ENCODE peak calls at places on chromosomes 16 and 17, in six cellular contexts. One of them, this sample, is unnamed.

GRCh38 chr17:62666061-62666800 is 38.8 kb downstream of the MRC2 start:
- DNase-seq in neural progenitor cell: no peak
- DNase-seq in stomach: no peak
- DNase-seq in astrocyte: no peak
- DNase-seq in AG04450: no peak
- DNase-seq in ovary: peak; percentile 15
- DNase-seq in this sample: no peak

GRCh38 chr17:49841548-49841947 is 6.3 kb downstream of the TAC4 start:
- DNase-seq in neural progenitor cell: no peak
- DNase-seq in ovary: no peak
- DNase-seq in stomach: no peak
- DNase-seq in AG04450: no peak
- DNase-seq in astrocyte: no peak
- DNase-seq in this sample: no peak

GRCh38 chr16:9050102-9050830 is 41.2 kb upstream of the HAPSTR1 start:
- DNase-seq in astrocyte: no peak
- DNase-seq in neural progenitor cell: peak; percentile 61
- DNase-seq in ovary: no peak
- DNase-seq in stomach: no peak
- DNase-seq in AG04450: no peak
- DNase-seq in this sample: no peak

GRCh38 chr17:6713130-6713917 is at the start of gene SLC13A5:
- DNase-seq in neural progenitor cell: peak; percentile 93
- DNase-seq in astrocyte: no peak
- DNase-seq in AG04450: no peak
- DNase-seq in ovary: peak; percentile 54
- DNase-seq in stomach: no peak
- DNase-seq in this sample: no peak

GRCh38 chr17:7254511-7254910 is 2.5 kb downstream of the ELP5 start:
- DNase-seq in AG04450: no peak
- DNase-seq in astrocyte: no peak
- DNase-seq in neural progenitor cell: no peak
- DNase-seq in ovary: no peak
- DNase-seq in stomach: no peak
- DNase-seq in this sample: no peak

GRCh38 chr16:71726491-71727319 is 2.2 kb upstream of the PHLPP2 start:
- DNase-seq in neural progenitor cell: no peak
- DNase-seq in AG04450: no peak
- DNase-seq in ovary: no peak
- DNase-seq in astrocyte: no peak
- DNase-seq in stomach: no peak
- DNase-seq in this sample: no peak

GRCh38 chr16:13168091-13168572 is 266.7 kb downstream of the SHISA9 start:
- DNase-seq in neural progenitor cell: peak; percentile 55
- DNase-seq in ovary: no peak
- DNase-seq in astrocyte: no peak
- DNase-seq in stomach: no peak
- DNase-seq in AG04450: no peak
- DNase-seq in this sample: no peak

GRCh38 chr17:39782980-39783379 is 45.2 kb downstream of the GRB7 start:
- DNase-seq in astrocyte: no peak
- DNase-seq in ovary: no peak
- DNase-seq in AG04450: no peak
- DNase-seq in neural progenitor cell: no peak
- DNase-seq in stomach: no peak
- DNase-seq in this sample: no peak

GRCh38 chr17:78019367-78019975 is 61.0 kb downstream of the TNRC6C start:
- DNase-seq in AG04450: no peak
- DNase-seq in ovary: no peak
- DNase-seq in stomach: no peak
- DNase-seq in neural progenitor cell: no peak
- DNase-seq in astrocyte: peak; percentile 25
- DNase-seq in this sample: no peak

GRCh38 chr16:81190667-81191066 is 47.8 kb upstream of the BCO1 start:
- DNase-seq in stomach: no peak
- DNase-seq in astrocyte: no peak
- DNase-seq in neural progenitor cell: no peak
- DNase-seq in AG04450: peak; percentile 10
- DNase-seq in ovary: no peak
- DNase-seq in this sample: peak; percentile 52

GRCh38 chr16:11249233-11250061 is 6.6 kb downstream of the SOCS1 start:
- DNase-seq in neural progenitor cell: no peak
- DNase-seq in stomach: no peak
- DNase-seq in astrocyte: no peak
- DNase-seq in AG04450: no peak
- DNase-seq in ovary: no peak
- DNase-seq in this sample: no peak

GRCh38 chr16:85104147-85104546 is 8.1 kb downstream of the CIBAR2 start:
- DNase-seq in astrocyte: no peak
- DNase-seq in AG04450: no peak
- DNase-seq in stomach: no peak
- DNase-seq in neural progenitor cell: peak; percentile 60
- DNase-seq in ovary: no peak
- DNase-seq in this sample: no peak

GRCh38 chr16:11794991-11795886 is 1.8 kb downstream of the ZC3H7A start:
- DNase-seq in ovary: no peak
- DNase-seq in neural progenitor cell: no peak
- DNase-seq in stomach: no peak
- DNase-seq in AG04450: no peak
- DNase-seq in astrocyte: no peak
- DNase-seq in this sample: no peak

GRCh38 chr16:89973235-89973634 is 24.7 kb downstream of the DEF8 start:
- DNase-seq in AG04450: no peak
- DNase-seq in neural progenitor cell: no peak
- DNase-seq in stomach: no peak
- DNase-seq in astrocyte: no peak
- DNase-seq in ovary: no peak
- DNase-seq in this sample: no peak

GRCh38 chr16:633336-634050 is 2.6 kb downstream of the METTL26 start:
- DNase-seq in astrocyte: no peak
- DNase-seq in AG04450: no peak
- DNase-seq in neural progenitor cell: no peak
- DNase-seq in ovary: peak; percentile 48
- DNase-seq in stomach: no peak
- DNase-seq in this sample: no peak

GRCh38 chr17:2023692-2024571 is 1.2 kb downstream of the RTN4RL1 start:
- DNase-seq in stomach: no peak
- DNase-seq in AG04450: no peak
- DNase-seq in neural progenitor cell: peak; percentile 99
- DNase-seq in astrocyte: no peak
- DNase-seq in ovary: peak; percentile 56
- DNase-seq in this sample: no peak

GRCh38 chr17:44941712-44942331 is 5.8 kb downstream of the KIF18B start:
- DNase-seq in stomach: no peak
- DNase-seq in neural progenitor cell: no peak
- DNase-seq in AG04450: no peak
- DNase-seq in astrocyte: no peak
- DNase-seq in ovary: no peak
- DNase-seq in this sample: no peak

GRCh38 chr16:86926695-86927094 is 348.3 kb downstream of the FOXL1 start:
- DNase-seq in neural progenitor cell: no peak
- DNase-seq in astrocyte: no peak
- DNase-seq in ovary: no peak
- DNase-seq in stomach: no peak
- DNase-seq in AG04450: no peak
- DNase-seq in this sample: no peak

GRCh38 chr17:7328840-7329359 is at the start of gene NEURL4:
- DNase-seq in astrocyte: no peak
- DNase-seq in neural progenitor cell: no peak
- DNase-seq in AG04450: no peak
- DNase-seq in ovary: no peak
- DNase-seq in stomach: no peak
- DNase-seq in this sample: peak; percentile 20

GRCh38 chr16:86300746-86301480 is 209.4 kb upstream of the FOXF1 start:
- DNase-seq in ovary: no peak
- DNase-seq in stomach: no peak
- DNase-seq in neural progenitor cell: peak; percentile 69
- DNase-seq in AG04450: no peak
- DNase-seq in astrocyte: peak; percentile 18
- DNase-seq in this sample: no peak

GRCh38 chr16:56558024-56558747 is 6.7 kb upstream of the MT4 start:
- DNase-seq in astrocyte: peak; percentile 67
- DNase-seq in ovary: peak; percentile 27
- DNase-seq in AG04450: peak; percentile 8
- DNase-seq in neural progenitor cell: no peak
- DNase-seq in stomach: no peak
- DNase-seq in this sample: peak; percentile 36

GRCh38 chr16:64590516-64590915 is 531.3 kb downstream of the CDH11 start:
- DNase-seq in astrocyte: peak; percentile 62
- DNase-seq in neural progenitor cell: no peak
- DNase-seq in ovary: no peak
- DNase-seq in stomach: no peak
- DNase-seq in AG04450: no peak
- DNase-seq in this sample: peak; percentile 51

GRCh38 chr17:7421186-7421585 is 1.1 kb downstream of the SPEM1 start:
- DNase-seq in stomach: no peak
- DNase-seq in neural progenitor cell: no peak
- DNase-seq in astrocyte: no peak
- DNase-seq in ovary: no peak
- DNase-seq in AG04450: no peak
- DNase-seq in this sample: no peak

GRCh38 chr17:15019158-15019557 is 246.0 kb downstream of the PMP22 start:
- DNase-seq in AG04450: no peak
- DNase-seq in neural progenitor cell: no peak
- DNase-seq in astrocyte: no peak
- DNase-seq in ovary: no peak
- DNase-seq in stomach: no peak
- DNase-seq in this sample: no peak

GRCh38 chr16:50634090-50634489 is 47.0 kb downstream of the SNX20 start:
- DNase-seq in ovary: no peak
- DNase-seq in stomach: no peak
- DNase-seq in neural progenitor cell: no peak
- DNase-seq in astrocyte: no peak
- DNase-seq in AG04450: no peak
- DNase-seq in this sample: no peak

GRCh38 chr17:32161506-32162365 is 19.4 kb downstream of the RHOT1 start:
- DNase-seq in AG04450: peak; percentile 58
- DNase-seq in neural progenitor cell: no peak
- DNase-seq in ovary: no peak
- DNase-seq in stomach: no peak
- DNase-seq in astrocyte: peak; percentile 92
- DNase-seq in this sample: peak; percentile 93

GRCh38 chr16:12757546-12757945 is 46.1 kb downstream of the CPPED1 start:
- DNase-seq in neural progenitor cell: no peak
- DNase-seq in astrocyte: no peak
- DNase-seq in ovary: no peak
- DNase-seq in stomach: no peak
- DNase-seq in AG04450: no peak
- DNase-seq in this sample: no peak

GRCh38 chr16:11030990-11031510 is 86.7 kb downstream of the CLEC16A start:
- DNase-seq in AG04450: no peak
- DNase-seq in ovary: no peak
- DNase-seq in astrocyte: no peak
- DNase-seq in stomach: no peak
- DNase-seq in neural progenitor cell: no peak
- DNase-seq in this sample: no peak

GRCh38 chr17:75263051-75263450 is 1.4 kb downstream of the MRPS7 start:
- DNase-seq in stomach: no peak
- DNase-seq in ovary: no peak
- DNase-seq in AG04450: no peak
- DNase-seq in neural progenitor cell: no peak
- DNase-seq in astrocyte: no peak
- DNase-seq in this sample: no peak
- H3K27ac ChIP-seq in stomach: no peak overlapping the region
- H3K27ac ChIP-seq in ovary: no peak overlapping the region
- H3K27ac ChIP-seq in AG04450: no peak overlapping the region
- H3K27ac ChIP-seq in neural progenitor cell: no peak overlapping the region
- H3K27ac ChIP-seq in astrocyte: no peak overlapping the region
- H3K27ac ChIP-seq in this sample: no peak overlapping the region

DNA sequence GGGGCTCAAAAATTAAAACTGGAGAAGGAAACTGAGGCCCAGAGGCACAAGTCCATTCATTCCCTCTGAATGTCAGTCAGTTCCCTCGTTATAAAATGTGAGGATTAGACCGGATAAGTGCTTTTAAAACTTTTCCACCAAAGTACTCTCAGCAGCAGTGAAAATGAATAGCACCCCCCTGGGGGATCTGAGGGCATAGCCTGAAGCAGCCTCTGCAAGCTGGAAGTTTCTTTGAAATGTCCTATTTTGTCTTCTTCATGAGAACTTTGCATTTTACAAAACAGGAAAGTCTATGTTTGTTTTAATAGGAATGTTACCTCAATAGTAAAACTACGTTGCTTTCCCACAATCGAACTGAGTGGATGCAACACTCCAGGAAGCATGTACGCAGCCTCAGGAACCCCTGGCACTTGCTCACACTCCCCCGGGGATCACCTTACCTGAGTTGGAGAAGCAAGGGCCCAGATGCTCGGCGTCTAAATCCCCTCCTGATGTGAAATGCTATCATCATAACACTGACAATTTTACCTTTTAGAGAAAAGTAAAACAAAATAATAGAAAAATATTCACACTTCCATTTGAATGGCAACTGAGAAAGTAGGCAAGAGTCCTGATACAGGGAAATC is 272.9 kb downstream of the CEP112 start:
- DNase-seq in neural progenitor cell: peak; percentile 52
- DNase-seq in AG04450: no peak
- DNase-seq in ovary: no peak
- DNase-seq in stomach: no peak
- DNase-seq in astrocyte: no peak
- DNase-seq in this sample: no peak
- TF ChIP-seq CTCF in neural progenitor cell: peak; percentile 45
- TF ChIP-seq CTCF in AG04450: peak; percentile 19
- TF ChIP-seq CTCF in ovary: no peak
- TF ChIP-seq CTCF in stomach: no peak
- TF ChIP-seq CTCF in astrocyte: no peak
- TF ChIP-seq CTCF in this sample: peak; percentile 48

GRCh38 chr17:48388955-48389764 is 40.9 kb downstream of the SKAP1 start:
- DNase-seq in neural progenitor cell: no peak
- DNase-seq in astrocyte: no peak
- DNase-seq in AG04450: no peak
- DNase-seq in ovary: no peak
- DNase-seq in stomach: no peak
- DNase-seq in this sample: no peak
- H3K4me3 ChIP-seq in neural progenitor cell: no peak overlapping the region
- H3K4me3 ChIP-seq in astrocyte: no peak overlapping the region
- H3K4me3 ChIP-seq in AG04450: no peak overlapping the region
- H3K4me3 ChIP-seq in ovary: no peak overlapping the region
- H3K4me3 ChIP-seq in stomach: no peak overlapping the region
- H3K4me3 ChIP-seq in this sample: no peak overlapping the region

GRCh38 chr17:900336-900735 is 79.2 kb downstream of the NXN start:
- DNase-seq in astrocyte: no peak
- DNase-seq in ovary: no peak
- DNase-seq in AG04450: no peak
- DNase-seq in stomach: no peak
- DNase-seq in neural progenitor cell: no peak
- DNase-seq in this sample: no peak
- H3K27ac ChIP-seq in astrocyte: no peak overlapping the region
- H3K27ac ChIP-seq in ovary: no peak overlapping the region
- H3K27ac ChIP-seq in AG04450: no peak overlapping the region
- H3K27ac ChIP-seq in stomach: peak overlapping the region; percentile 85
- H3K27ac ChIP-seq in neural progenitor cell: no peak overlapping the region
- H3K27ac ChIP-seq in this sample: no peak overlapping the region

GRCh38 chr16:79288046-79288445 is 312.5 kb downstream of the MAF start:
- DNase-seq in AG04450: no peak
- DNase-seq in astrocyte: no peak
- DNase-seq in stomach: no peak
- DNase-seq in ovary: no peak
- DNase-seq in neural progenitor cell: no peak
- DNase-seq in this sample: no peak
- TF ChIP-seq CTCF in AG04450: no peak
- TF ChIP-seq CTCF in astrocyte: no peak
- TF ChIP-seq CTCF in stomach: no peak
- TF ChIP-seq CTCF in ovary: no peak
- TF ChIP-seq CTCF in neural progenitor cell: no peak
- TF ChIP-seq CTCF in this sample: no peak

This sample was measured in brain microvascular endothelial cell.